ENCODE peak calls at places on chromosomes 2 and 18, in nine cellular contexts. C is stimulated activated naive CD8-positive, alpha-beta T cell treated with anti-CD3 and anti-CD28 coated beads, Interleukin-15, Interleukin-2, amounts not matched to agents 100 U/mL and 50 U/mL, for 24 hours; O is putamen; Q is IMR-90; H is HS-5; M is activated B cell treated with CpG ODN at 0.5 μM for 24 hours; P is activated T-helper 1 cell treated with anti-CD3 and anti-CD28 coated beads, Interleukin-2, amount 50 U/mL, for 16 hours; F is K562; U is GM23248. R is an unnamed sample.

GRCh38 chr18:2979027-2979570 is 33.8 kb downstream of the LPIN2 start:
- DNase-seq in C (no peak), Q (peak; percentile 88), H (no peak), P (no peak), O (no peak), F (no peak), M (no peak), U (peak; percentile 89), R (peak; percentile 30)

GRCh38 chr2:152055366-152056108 is 43.3 kb downstream of the CACNB4 start:
- DNase-seq in F (no peak), Q (no peak), C (no peak), U (peak; percentile 53), O (no peak), P (no peak), M (no peak), H (no peak), R (peak; percentile 39)

GRCh38 chr2:177692828-177693269 is 300.3 kb downstream of the AGPS start:
- DNase-seq in F (no peak), Q (no peak), O (no peak), P (no peak), U (peak; percentile 49), M (no peak), C (no peak), H (no peak), R (peak; percentile 27)

GRCh38 chr2:134499307-134499706 is 219.5 kb downstream of the TMEM163 start:
- DNase-seq in O (no peak), M (no peak), U (no peak), H (no peak), C (no peak), F (no peak), P (no peak), Q (no peak), R (no peak)

GRCh38 chr2:172172513-172173217 is 70.0 kb upstream of the DLX2 start:
- DNase-seq in P (peak; percentile 50), Q (peak; percentile 44), U (peak; percentile 87), C (peak; percentile 74), O (peak; percentile 12), M (no peak), F (peak; percentile 69), H (no peak), R (peak; percentile 94)

GRCh38 chr2:176291335-176291734 is 22.1 kb downstream of the MTX2 start:
- DNase-seq in F (no peak), O (no peak), Q (no peak), H (no peak), P (no peak), M (no peak), C (no peak), U (no peak), R (no peak)

GRCh38 chr2:54701029-54701428 is 22.4 kb upstream of the EML6 start:
- DNase-seq in O (no peak), F (no peak), C (no peak), U (no peak), P (no peak), M (no peak), H (peak; percentile 40), Q (peak; percentile 62), R (no peak)

GRCh38 chr2:219441451-219442205 is 7.0 kb downstream of the SPEG start:
- DNase-seq in U (peak; percentile 87), C (peak; percentile 50), Q (peak; percentile 54), O (peak; percentile 9), P (peak; percentile 32), F (peak; percentile 97), H (no peak), M (no peak), R (peak; percentile 95)

GRCh38 chr2:240209493-240209892 is 69.0 kb upstream of the OTOS start:
- DNase-seq in P (no peak), O (no peak), M (no peak), U (no peak), Q (no peak), H (no peak), F (no peak), C (no peak), R (no peak)

GRCh38 chr2:23510471-23510870 is 125.5 kb downstream of the KLHL29 start:
- DNase-seq in C (no peak), H (no peak), P (no peak), M (no peak), O (no peak), Q (no peak), U (no peak), F (no peak), R (no peak)

GRCh38 chr2:116117845-116118244 is 1675.4 kb downstream of the DPP10 start:
- DNase-seq in U (no peak), C (no peak), P (no peak), F (no peak), M (no peak), Q (no peak), O (no peak), H (no peak), R (no peak)

GRCh38 chr2:200624660-200625059 is 38.8 kb downstream of the AOX1 start:
- DNase-seq in C (no peak), M (no peak), Q (peak; percentile 89), U (peak; percentile 87), O (no peak), H (peak; percentile 63), P (no peak), F (no peak), R (peak; percentile 35)

GRCh38 chr2:40554665-40555294 is 102.9 kb upstream of the SLC8A1 start:
- DNase-seq in Q (peak; percentile 38), F (peak; percentile 17), U (peak; percentile 37), M (no peak), P (no peak), C (peak; percentile 64), H (no peak), O (no peak), R (peak; percentile 40)

GRCh38 chr2:14288016-14288415 is 344.5 kb upstream of the LRATD1 start:
- DNase-seq in U (no peak), F (no peak), M (no peak), P (no peak), O (no peak), Q (no peak), C (no peak), H (no peak), R (no peak)

GRCh38 chr2:176665086-176665485 is 395.8 kb downstream of the MTX2 start:
- DNase-seq in O (no peak), U (no peak), C (no peak), F (no peak), H (no peak), Q (no peak), P (no peak), M (no peak), R (no peak)

GRCh38 chr2:9774266-9774665 is 69.0 kb upstream of the TAF1B start:
- DNase-seq in P (no peak), H (no peak), C (no peak), M (no peak), F (no peak), Q (no peak), O (no peak), U (peak; percentile 27), R (no peak)

GRCh38 chr18:64972545-64972944 is 778.3 kb upstream of the CDH7 start:
- DNase-seq in Q (no peak), H (peak; percentile 4), P (no peak), F (no peak), M (no peak), U (no peak), C (no peak), O (no peak), R (no peak)

GRCh38 chr18:76524900-76525698 is 30.1 kb upstream of the ZNF516 start:
- DNase-seq in H (no peak), F (no peak), O (no peak), Q (peak; percentile 68), M (no peak), C (no peak), P (no peak), U (peak; percentile 89), R (peak; percentile 32)

GRCh38 chr18:5998907-5999306 is 103.6 kb upstream of the TMEM200C start:
- DNase-seq in C (no peak), M (no peak), P (no peak), U (no peak), H (no peak), O (no peak), F (no peak), Q (no peak), R (no peak)

GRCh38 chr18:58532972-58533371 is 95.9 kb downstream of the ALPK2 start:
- DNase-seq in H (no peak), U (no peak), O (no peak), F (no peak), M (no peak), Q (no peak), P (no peak), C (no peak), R (no peak)

GRCh38 chr18:78895207-78896001 is 84.2 kb upstream of the SALL3 start:
- DNase-seq in C (no peak), H (no peak), U (no peak), O (no peak), Q (no peak), P (no peak), M (no peak), F (no peak), R (no peak)

GRCh38 chr2:26479971-26480750 is 2.2 kb upstream of the OTOF start:
- DNase-seq in M (no peak), C (no peak), Q (no peak), H (no peak), F (no peak), U (no peak), P (no peak), O (no peak), R (no peak)

GRCh38 chr2:172552547-172553291 is 3.2 kb upstream of the PDK1 start:
- DNase-seq in M (no peak), H (no peak), P (no peak), F (peak; percentile 90), U (peak; percentile 84), Q (peak; percentile 96), C (no peak), O (no peak), R (peak; percentile 56)

GRCh38 chr2:10122500-10123280 is at the start of gene RRM2:
- DNase-seq in F (peak; percentile 95), C (peak; percentile 97), Q (peak; percentile 87), P (peak; percentile 75), O (peak; percentile 89), M (peak; percentile 77), U (peak; percentile 96), H (peak; percentile 71), R (peak; percentile 100)

GRCh38 chr2:9535177-9535576 is 20.5 kb downstream of the ADAM17 start:
- DNase-seq in C (no peak), F (no peak), Q (no peak), M (no peak), P (no peak), H (no peak), O (no peak), U (no peak), R (no peak)

GRCh38 chr2:240595381-240596079 is 9.0 kb downstream of the CAPN10 start:
- DNase-seq in U (peak; percentile 31), M (no peak), H (no peak), O (no peak), P (no peak), F (peak; percentile 50), Q (no peak), C (peak; percentile 51), R (no peak)

GRCh38 chr2:27752551-27753237 is 18.8 kb upstream of the MRPL33 start:
- DNase-seq in C (no peak), F (peak; percentile 40), U (no peak), H (no peak), O (peak; percentile 75), Q (no peak), M (no peak), P (no peak), R (no peak)

R was measured in GM03348.